ENCODE peak calls at places on chromosome 15, in nine cellular contexts. T, J, E, F, B, U, N, R and P are unnamed samples.

GRCh38 chr15:78456391-78456790 is 18.4 kb downstream of the IREB2 start:
- DNase-seq in B (no peak), R (no peak), T (no peak), F (no peak), E (no peak), J (no peak), U (no peak), N (no peak), P (no peak)

GRCh38 chr15:52421029-52421428 is 107.7 kb downstream of the MYO5A start:
- DNase-seq in F (no peak), E (no peak), U (no peak), J (no peak), R (no peak), T (no peak), B (no peak), N (peak), P (no peak)

GRCh38 chr15:67945951-67946700 is 106.3 kb upstream of the RNU6-1 start:
- DNase-seq in R (peak), J (no peak), F (no peak), B (no peak), U (peak), N (no peak), T (peak), E (peak), P (no peak)

GRCh38 chr15:100114526-100114925 is 227.2 kb downstream of the ADAMTS17 start:
- DNase-seq in J (no peak), T (peak), R (peak), B (no peak), U (peak), E (peak), F (no peak), N (no peak), P (peak)

GRCh38 chr15:87144775-87145174 is 1065.1 kb downstream of the AGBL1 start:
- DNase-seq in F (no peak), T (peak), E (no peak), B (no peak), U (peak), R (peak), J (no peak), N (no peak), P (peak)

GRCh38 chr15:84911879-84912660 is 27.6 kb downstream of the SLC28A1 start:
- DNase-seq in J (no peak), F (no peak), R (peak), U (peak), E (peak), B (no peak), N (peak), T (peak), P (no peak)

GRCh38 chr15:80275946-80276345 is 23.9 kb upstream of the CTXND1 start:
- DNase-seq in N (no peak), J (no peak), R (peak), F (no peak), T (peak), B (no peak), E (no peak), U (peak), P (peak)

GRCh38 chr15:50189630-50190029 is 7.6 kb downstream of the SLC27A2 start:
- DNase-seq in B (no peak), N (no peak), R (no peak), J (no peak), F (peak), T (no peak), U (no peak), E (no peak), P (no peak)

GRCh38 chr15:89278307-89278706 is 34.5 kb downstream of the FANCI start:
- DNase-seq in B (no peak), R (peak), E (no peak), N (no peak), J (no peak), U (no peak), F (no peak), T (no peak), P (no peak)

GRCh38 chr15:73932381-73933191 is 6.3 kb downstream of the LOXL1 start:
- DNase-seq in E (peak), F (no peak), N (no peak), R (no peak), T (no peak), U (no peak), J (no peak), B (no peak), P (no peak)

GRCh38 chr15:100055821-100056220 is 286.0 kb downstream of the ADAMTS17 start:
- DNase-seq in T (no peak), U (no peak), E (no peak), R (no peak), J (no peak), B (no peak), F (no peak), N (no peak), P (no peak)

GRCh38 chr15:58517682-58518525 is 86.1 kb downstream of the LIPC start:
- DNase-seq in R (no peak), U (no peak), E (no peak), F (peak), J (no peak), T (no peak), B (no peak), N (no peak), P (no peak)

GRCh38 chr15:42147431-42147735 is 9.1 kb downstream of the PLA2G4F start:
- DNase-seq in E (no peak), J (no peak), T (no peak), U (no peak), R (no peak), B (no peak), N (no peak), F (no peak), P (no peak)